ENCODE peak calls at places on chromosome 17, in eight cellular contexts. Q, F, L, C, H, B, R and Z are unnamed samples.

GRCh38 chr17:6872941-6873340 is 41.4 kb upstream of the TEKT1 start:
- DNase-seq in R (no peak), L (no peak), C (no peak), H (no peak), F (no peak), Q (no peak), B (no peak), Z (no peak)

GRCh38 chr17:60134396-60135159 is 15.2 kb upstream of the CA4 start:
- DNase-seq in Q (peak), B (peak), F (no peak), R (no peak), L (no peak), C (peak), H (peak), Z (no peak)

GRCh38 chr17:55324296-55324978 is 59.7 kb downstream of the HLF start:
- DNase-seq in B (no peak), R (no peak), L (no peak), H (no peak), F (no peak), C (no peak), Q (no peak), Z (no peak)

GRCh38 chr17:55451203-55451641 is 29.6 kb upstream of the MMD start:
- DNase-seq in H (no peak), F (no peak), C (peak), Q (no peak), L (no peak), B (no peak), R (no peak), Z (no peak)

GRCh38 chr17:44557653-44558285 is 485 bp downstream of the FZD2 start:
- DNase-seq in C (peak), H (no peak), F (no peak), B (peak), R (no peak), Q (peak), L (peak), Z (no peak)

GRCh38 chr17:76816590-76817135 is 51.5 kb upstream of the MGAT5B start:
- DNase-seq in L (no peak), C (peak), H (no peak), R (peak), B (no peak), F (no peak), Q (peak), Z (peak)

GRCh38 chr17:37506678-37507077 is 17.0 kb downstream of the DUSP14 start:
- DNase-seq in F (no peak), H (no peak), L (no peak), R (peak), Q (peak), C (peak), B (no peak), Z (no peak)

GRCh38 chr17:80782536-80783427 is 208.9 kb upstream of the CHMP6 start:
- DNase-seq in F (no peak), Q (no peak), C (peak), B (peak), L (no peak), R (no peak), H (peak), Z (no peak)

GRCh38 chr17:44900894-44901293 is 1.6 kb upstream of the EFTUD2 start:
- DNase-seq in R (no peak), H (no peak), B (no peak), F (no peak), Q (no peak), L (no peak), C (peak), Z (peak)

GRCh38 chr17:80871341-80871740 is 120.3 kb upstream of the CHMP6 start:
- DNase-seq in Q (no peak), B (no peak), F (no peak), C (no peak), R (no peak), L (no peak), H (peak), Z (no peak)

GRCh38 chr17:21510686-21511367 is 134.7 kb downstream of the KCNJ12 start:
- DNase-seq in C (no peak), B (peak), Q (no peak), H (no peak), F (no peak), L (no peak), R (no peak), Z (no peak)

GRCh38 chr17:66507982-66508760 is 205.8 kb downstream of the PRKCA start:
- DNase-seq in R (no peak), H (no peak), B (no peak), F (no peak), C (no peak), Q (no peak), L (no peak), Z (no peak)

GRCh38 chr17:32813021-32813420 is 63.9 kb downstream of the MYO1D start:
- DNase-seq in L (no peak), R (no peak), H (no peak), Q (no peak), B (no peak), F (no peak), C (no peak), Z (no peak)

GRCh38 chr17:199806-200603 is 18.6 kb upstream of the DOC2B start:
- DNase-seq in H (peak), R (no peak), F (no peak), B (no peak), C (no peak), Q (peak), L (no peak), Z (no peak)

GRCh38 chr17:75691371-75692290 is 24.5 kb downstream of the SAP30BP start:
- DNase-seq in L (no peak), C (peak), H (no peak), F (no peak), B (no peak), Q (no peak), R (no peak), Z (peak)

GRCh38 chr17:45974916-45975630 is 24.0 kb upstream of the STH start:
- DNase-seq in H (no peak), Q (no peak), B (no peak), R (no peak), F (no peak), L (no peak), C (no peak), Z (no peak)

GRCh38 chr17:6066183-6066948 is 3.8 kb upstream of the WSCD1 start:
- DNase-seq in L (no peak), H (no peak), R (no peak), C (no peak), F (no peak), Q (no peak), B (no peak), Z (no peak)

GRCh38 chr17:40610359-40610758 is 37.3 kb downstream of the SMARCE1 start:
- DNase-seq in R (no peak), B (no peak), H (no peak), Q (no peak), F (no peak), L (no peak), C (no peak), Z (no peak)

GRCh38 chr17:40611840-40612509 is 35.6 kb downstream of the SMARCE1 start:
- DNase-seq in H (no peak), Q (no peak), F (no peak), B (no peak), R (no peak), L (no peak), C (no peak), Z (no peak)

GRCh38 chr17:40614431-40615294 is 33.0 kb downstream of the SMARCE1 start:
- DNase-seq in Q (no peak), R (no peak), H (no peak), F (no peak), L (no peak), B (no peak), C (no peak), Z (no peak)

GRCh38 chr17:40613755-40614154 is 33.9 kb downstream of the SMARCE1 start:
- DNase-seq in C (no peak), F (no peak), L (no peak), H (no peak), Q (no peak), R (no peak), B (no peak), Z (no peak)

DNA sequence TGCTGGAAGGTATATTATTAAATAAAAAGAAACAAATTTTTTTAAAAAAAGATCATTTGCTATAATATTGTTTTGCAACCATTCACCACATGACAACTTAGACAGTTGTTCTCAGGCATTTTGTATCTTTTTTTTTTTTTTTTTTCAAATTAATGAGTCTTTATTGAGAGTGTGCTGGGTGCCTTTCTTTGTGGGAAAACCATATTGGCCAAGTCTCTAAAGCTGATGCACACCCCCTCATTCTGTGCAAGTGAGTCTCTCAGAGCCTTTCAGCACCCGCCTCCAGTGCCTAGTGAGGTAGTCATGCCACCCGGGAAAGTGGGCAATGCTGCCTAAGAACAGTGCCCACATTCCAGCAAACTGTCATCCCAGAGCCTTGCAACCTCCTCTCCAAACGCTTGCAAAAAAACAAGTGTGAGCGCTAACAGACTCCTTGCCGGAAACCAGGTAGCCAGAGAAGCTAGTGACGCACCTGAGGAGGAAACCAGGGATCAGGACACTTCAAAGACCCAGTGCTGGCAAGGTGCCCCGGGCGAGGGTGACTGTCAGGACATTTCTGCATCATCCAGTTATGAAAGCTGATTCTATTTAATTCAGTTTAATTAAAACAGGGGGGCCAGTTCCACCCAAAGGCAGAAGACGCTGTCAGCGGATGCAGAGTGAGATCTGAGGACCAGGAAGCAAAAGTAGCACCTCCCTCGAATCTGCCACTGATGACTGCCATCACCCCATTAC is 34.9 kb downstream of the SMARCE1 start:
- DNase-seq in Q (no peak), C (no peak), H (no peak), L (no peak), B (no peak), F (no peak), R (no peak), Z (no peak)
- TF ChIP-seq POLR2A in Q (no peak), C (no peak), H (no peak), L (no peak), B (no peak), F (no peak), R (no peak), Z (no peak)

GRCh38 chr17:43385046-43385831 is 13.6 kb upstream of the ARL4D start:
- DNase-seq in F (no peak), H (no peak), C (no peak), B (no peak), L (no peak), R (no peak), Q (no peak), Z (no peak)

GRCh38 chr17:43382776-43383175 is 16.0 kb upstream of the ARL4D start:
- DNase-seq in H (no peak), Q (no peak), B (no peak), L (no peak), C (no peak), F (no peak), R (no peak), Z (no peak)

GRCh38 chr17:43383372-43383771 is 15.4 kb upstream of the ARL4D start:
- DNase-seq in F (no peak), L (no peak), C (no peak), Q (no peak), B (no peak), H (no peak), R (no peak), Z (no peak)

GRCh38 chr17:43383826-43384475 is 14.8 kb upstream of the ARL4D start:
- DNase-seq in F (no peak), R (no peak), B (no peak), C (no peak), H (no peak), L (no peak), Q (no peak), Z (no peak)

GRCh38 chr17:43384476-43384862 is 14.3 kb upstream of the ARL4D start:
- DNase-seq in Q (no peak), F (no peak), R (no peak), B (no peak), L (no peak), C (no peak), H (no peak), Z (no peak)
- TF ChIP-seq POLR2A in Q (no peak), F (no peak), R (no peak), B (no peak), L (no peak), C (no peak), H (no peak), Z (no peak)

GRCh38 chr17:79441607-79442006 is 169.2 kb downstream of the RBFOX3 start:
- DNase-seq in F (no peak), H (no peak), C (no peak), R (no peak), L (no peak), Q (no peak), B (no peak), Z (no peak)

GRCh38 chr17:79440251-79440650 is 170.6 kb downstream of the RBFOX3 start:
- DNase-seq in R (no peak), C (no peak), Q (no peak), L (no peak), B (no peak), F (no peak), H (no peak), Z (no peak)

GRCh38 chr17:79438045-79438444 is 172.8 kb downstream of the RBFOX3 start:
- DNase-seq in H (no peak), F (no peak), L (no peak), C (no peak), R (no peak), Q (no peak), B (no peak), Z (no peak)

GRCh38 chr17:79438936-79439335 is 171.9 kb downstream of the RBFOX3 start:
- DNase-seq in Q (no peak), B (no peak), L (no peak), H (no peak), F (no peak), R (no peak), C (no peak), Z (no peak)

DNA sequence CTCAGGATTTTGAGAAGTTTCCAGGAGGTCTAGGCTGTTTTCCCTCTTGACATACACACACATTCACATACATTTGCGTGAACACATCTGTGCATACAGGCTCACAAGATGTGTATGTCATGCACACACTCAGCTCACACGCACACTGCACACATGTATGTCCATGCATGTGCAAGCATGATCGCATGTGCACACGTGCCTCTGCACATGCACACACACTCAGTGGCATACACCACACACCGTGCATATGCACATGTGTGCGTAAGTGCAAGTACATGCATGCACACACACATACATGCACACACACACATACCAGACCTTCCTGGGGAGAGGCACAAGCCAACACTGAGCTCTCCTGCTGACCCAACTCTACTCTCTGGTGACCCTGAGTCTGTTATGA is 171.4 kb downstream of the RBFOX3 start:
- DNase-seq in Q (no peak), H (no peak), B (no peak), L (no peak), R (no peak), F (no peak), C (no peak), Z (no peak)
- TF ChIP-seq POLR2A in Q (no peak), H (no peak), B (no peak), L (no peak), R (no peak), F (no peak), C (no peak), Z (no peak)

DNA sequence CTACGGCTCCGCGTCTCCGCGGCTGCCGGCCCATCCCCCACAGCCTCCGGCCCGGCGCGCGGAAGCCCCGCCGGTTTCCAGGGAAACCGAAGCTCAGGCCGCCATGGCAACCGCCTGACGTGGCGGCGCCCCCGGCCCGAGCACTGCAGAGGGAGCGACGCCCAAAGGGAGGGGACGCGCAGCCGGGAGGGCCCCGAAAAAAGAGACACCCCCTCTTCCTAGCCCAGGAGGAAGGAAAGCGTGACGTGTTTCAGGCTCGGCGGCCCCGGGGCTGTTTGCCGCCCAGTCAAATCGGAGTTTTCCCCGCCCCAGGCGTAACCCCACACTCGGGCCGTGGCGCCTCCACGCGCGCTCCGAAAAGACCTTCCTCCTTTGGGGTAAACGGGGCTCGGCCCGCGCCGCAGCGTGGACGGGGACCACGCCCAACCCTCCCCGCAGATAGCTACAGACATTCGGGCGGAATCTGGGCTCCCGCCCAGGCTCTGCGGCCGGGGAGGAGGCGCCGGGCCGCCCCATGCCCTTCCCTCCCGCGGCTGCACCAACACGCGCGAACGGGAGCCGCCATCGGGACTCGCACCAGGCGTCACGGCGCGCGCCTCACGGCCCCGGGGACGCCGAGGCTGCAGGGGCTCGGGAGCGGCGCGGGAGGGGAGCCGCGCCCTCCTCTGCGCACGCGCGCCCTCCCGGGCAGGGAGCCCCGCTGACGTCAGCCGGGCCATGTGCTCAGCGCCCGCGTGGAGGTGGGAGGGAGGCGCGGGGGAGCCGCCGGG is 7.5 kb downstream of the MNT start:
- DNase-seq in B (peak), F (no peak), C (peak), L (peak), H (peak), Q (peak), R (peak), Z (peak)
- TF ChIP-seq POLR2A in B (no peak), F (peak), C (peak), L (no peak), H (no peak), Q (no peak), R (no peak), Z (peak)

GRCh38 chr17:48554412-48555090 is 9.6 kb upstream of the HOXB2 start:
- DNase-seq in C (peak), Q (no peak), R (no peak), L (no peak), F (no peak), B (no peak), H (no peak), Z (no peak)
- TF ChIP-seq POLR2A in C (no peak), Q (no peak), R (no peak), L (no peak), F (no peak), B (no peak), H (no peak), Z (no peak)

GRCh38 chr17:18231156-18231555 is 5.7 kb downstream of the LLGL1 start:
- DNase-seq in B (no peak), L (no peak), R (no peak), C (no peak), H (no peak), F (no peak), Q (no peak), Z (no peak)

GRCh38 chr17:18234853-18235380 is 9.5 kb downstream of the LLGL1 start:
- DNase-seq in H (no peak), F (no peak), Q (no peak), L (no peak), C (no peak), R (no peak), B (no peak), Z (no peak)

GRCh38 chr17:18235743-18236256 is 10.4 kb downstream of the LLGL1 start:
- DNase-seq in H (no peak), B (no peak), C (peak), F (no peak), L (no peak), R (no peak), Q (no peak), Z (peak)

GRCh38 chr17:18236494-18236893 is 11.1 kb downstream of the LLGL1 start:
- DNase-seq in F (no peak), R (no peak), L (no peak), C (no peak), H (no peak), B (no peak), Q (no peak), Z (no peak)

GRCh38 chr17:18233803-18234518 is 8.5 kb downstream of the LLGL1 start:
- DNase-seq in C (no peak), L (peak), Q (no peak), R (no peak), B (no peak), F (no peak), H (no peak), Z (no peak)
- TF ChIP-seq POLR2A in C (no peak), L (no peak), Q (no peak), R (no peak), B (no peak), F (no peak), H (no peak), Z (no peak)

GRCh38 chr17:50831430-50832064 is 3.8 kb upstream of the WFIKKN2 start:
- DNase-seq in L (no peak), F (no peak), H (no peak), B (no peak), Q (no peak), R (no peak), C (no peak), Z (no peak)

GRCh38 chr17:50829336-50829735 is 6.0 kb upstream of the WFIKKN2 start:
- DNase-seq in L (no peak), C (no peak), Q (no peak), R (no peak), F (no peak), B (no peak), H (no peak), Z (no peak)

GRCh38 chr17:50830298-50830697 is 5.1 kb upstream of the WFIKKN2 start:
- DNase-seq in B (no peak), H (no peak), L (no peak), R (no peak), C (no peak), F (no peak), Q (no peak), Z (no peak)

GRCh38 chr17:50832267-50833227 is 2.8 kb upstream of the WFIKKN2 start:
- DNase-seq in H (no peak), Q (no peak), B (no peak), R (no peak), C (no peak), L (no peak), F (no peak), Z (no peak)

DNA sequence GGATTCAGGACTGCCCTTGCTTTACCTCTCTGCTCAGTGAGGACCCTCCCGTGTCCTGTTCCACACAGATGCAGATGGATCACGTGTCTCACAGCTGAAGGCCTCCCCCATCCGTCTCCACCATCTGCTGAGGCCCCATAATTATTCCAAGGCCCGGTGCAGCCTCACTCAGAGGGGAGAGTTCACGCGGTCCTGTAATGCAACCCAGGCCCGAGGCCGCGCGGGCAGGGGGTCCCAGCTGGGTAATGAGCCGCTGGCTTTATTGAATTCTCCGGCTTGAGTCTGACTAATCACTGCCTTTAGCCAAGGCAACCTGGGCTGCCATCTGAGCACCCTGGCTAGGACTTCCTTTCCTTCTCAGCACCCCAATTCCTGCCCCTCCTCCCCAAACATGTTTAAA is 4.4 kb upstream of the WFIKKN2 start:
- DNase-seq in F (no peak), B (no peak), C (no peak), L (no peak), R (no peak), Q (no peak), H (no peak), Z (no peak)
- TF ChIP-seq POLR2A in F (no peak), B (no peak), C (no peak), L (no peak), R (no peak), Q (no peak), H (no peak), Z (no peak)